ENCODE peak calls at places on chromosomes 4 and X, in four cellular contexts. One of them, this sample, is unnamed. For H3K4me1 and H3K79me2, the result is how much of the 10 kb centered on the place peaks cover.

GRCh38 chr4:10611673-10612072 is 72.9 kb downstream of the CLNK start:
- DNase-seq in H9: no peak
- DNase-seq in mesendoderm: peak
- DNase-seq in H1: no peak
- DNase-seq in this sample: peak

GRCh38 chr4:149836546-149836945 is 20.9 kb upstream of the IQCM start:
- DNase-seq in H9: no peak
- DNase-seq in mesendoderm: no peak
- DNase-seq in H1: no peak
- DNase-seq in this sample: peak

GRCh38 chr4:41257257-41257900 is 651 bp downstream of the UCHL1 start:
- DNase-seq in H9: peak
- DNase-seq in mesendoderm: peak
- DNase-seq in H1: peak
- DNase-seq in this sample: no peak

GRCh38 chr4:34814266-34814665 is 1430.0 kb downstream of the ARAP2 start:
- DNase-seq in H9: no peak
- DNase-seq in mesendoderm: no peak
- DNase-seq in H1: no peak
- DNase-seq in this sample: peak

GRCh38 chrX:108199691-108200090 is 108.1 kb downstream of the ATG4A start:
- DNase-seq in H9: no peak
- DNase-seq in mesendoderm: peak
- DNase-seq in H1: peak
- DNase-seq in this sample: no peak

GRCh38 chrX:69138512-69138911 is 26.7 kb downstream of the PJA1 start:
- DNase-seq in H9: no peak
- DNase-seq in mesendoderm: no peak
- DNase-seq in H1: no peak
- DNase-seq in this sample: no peak

GRCh38 chr4:1447676-1448588 is 41.7 kb upstream of the NKX1-1 start:
- DNase-seq in H9: no peak
- DNase-seq in mesendoderm: no peak
- DNase-seq in H1: no peak
- DNase-seq in this sample: no peak

GRCh38 chrX:349196-349595 is 30.6 kb upstream of the GTPBP6 start:
- DNase-seq in H9: no peak
- DNase-seq in mesendoderm: no peak
- DNase-seq in H1: no peak
- DNase-seq in this sample: no peak

GRCh38 chrX:126552313-126553022 is at the start of gene DCAF12L1:
- DNase-seq in H9: peak
- DNase-seq in mesendoderm: peak
- DNase-seq in H1: peak
- DNase-seq in this sample: no peak

GRCh38 chr4:48970471-48970921 is 15.6 kb upstream of the CWH43 start:
- DNase-seq in H9: no peak
- DNase-seq in mesendoderm: no peak
- DNase-seq in H1: no peak
- DNase-seq in this sample: peak

GRCh38 chrX:72381439-72382198 is 75.9 kb upstream of the CITED1 start:
- DNase-seq in H9: no peak
- DNase-seq in mesendoderm: no peak
- DNase-seq in H1: no peak
- DNase-seq in this sample: no peak

GRCh38 chr4:38313999-38314561 is 349.9 kb upstream of the KLF3 start:
- DNase-seq in H9: no peak
- DNase-seq in mesendoderm: no peak
- DNase-seq in H1: no peak
- DNase-seq in this sample: no peak

GRCh38 chrX:119826399-119826959 is 26.3 kb downstream of the UPF3B start:
- DNase-seq in H9: no peak
- DNase-seq in mesendoderm: peak
- DNase-seq in H1: no peak
- DNase-seq in this sample: no peak

GRCh38 chrX:49695276-49696180 is at the start of gene PAGE1:
- DNase-seq in H9: no peak
- DNase-seq in mesendoderm: no peak
- DNase-seq in H1: no peak
- DNase-seq in this sample: no peak

GRCh38 chr4:134567461-134567860 is 365.9 kb upstream of the PABPC4L start:
- DNase-seq in H9: no peak
- DNase-seq in mesendoderm: peak
- DNase-seq in H1: no peak
- DNase-seq in this sample: peak

GRCh38 chr4:59855630-59856352 is 1344.3 kb upstream of the ADGRL3 start:
- DNase-seq in H9: peak
- DNase-seq in mesendoderm: no peak
- DNase-seq in H1: peak
- DNase-seq in this sample: no peak

GRCh38 chr4:47490550-47490949 is 5.5 kb downstream of the ATP10D start:
- DNase-seq in H9: peak
- DNase-seq in mesendoderm: peak
- DNase-seq in H1: no peak
- DNase-seq in this sample: no peak

GRCh38 chrX:51876441-51876840 is 17.0 kb upstream of the MAGED1 start:
- DNase-seq in H9: no peak
- DNase-seq in mesendoderm: no peak
- DNase-seq in H1: no peak
- DNase-seq in this sample: peak

GRCh38 chrX:45771560-45772340 is 571.1 kb upstream of the DIPK2B start:
- DNase-seq in H9: no peak
- DNase-seq in mesendoderm: no peak
- DNase-seq in H1: no peak
- DNase-seq in this sample: peak
- H3K4me1 ChIP-seq in H9: under half
- H3K4me1 ChIP-seq in mesendoderm: under half
- H3K4me1 ChIP-seq in H1: under half
- H3K4me1 ChIP-seq in this sample: under half

DNA sequence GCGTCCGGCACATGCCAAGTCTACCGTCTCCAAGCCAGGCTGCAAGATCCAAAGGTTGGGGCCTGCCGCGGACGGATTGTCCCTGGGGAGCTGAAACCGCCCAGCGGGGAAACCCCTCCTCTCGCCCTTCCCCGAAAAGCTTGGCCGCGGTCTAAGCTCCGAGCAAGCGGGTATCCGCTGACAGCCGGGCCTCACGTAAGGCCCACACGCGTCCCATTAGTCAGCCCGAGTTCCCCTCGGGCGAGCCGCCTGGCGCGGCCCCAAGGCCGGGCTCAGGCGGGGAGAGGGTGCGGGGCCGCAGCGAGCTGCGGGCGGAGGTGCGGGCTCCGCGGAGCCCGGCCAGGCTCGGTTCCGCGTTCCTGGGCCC is 6.9 kb upstream of the BCOR start:
- DNase-seq in H9: no peak
- DNase-seq in mesendoderm: peak
- DNase-seq in H1: no peak
- DNase-seq in this sample: peak
- H3K79me2 ChIP-seq in H9: under half
- H3K79me2 ChIP-seq in mesendoderm: under half
- H3K79me2 ChIP-seq in H1: under half
- H3K79me2 ChIP-seq in this sample: under half

DNA sequence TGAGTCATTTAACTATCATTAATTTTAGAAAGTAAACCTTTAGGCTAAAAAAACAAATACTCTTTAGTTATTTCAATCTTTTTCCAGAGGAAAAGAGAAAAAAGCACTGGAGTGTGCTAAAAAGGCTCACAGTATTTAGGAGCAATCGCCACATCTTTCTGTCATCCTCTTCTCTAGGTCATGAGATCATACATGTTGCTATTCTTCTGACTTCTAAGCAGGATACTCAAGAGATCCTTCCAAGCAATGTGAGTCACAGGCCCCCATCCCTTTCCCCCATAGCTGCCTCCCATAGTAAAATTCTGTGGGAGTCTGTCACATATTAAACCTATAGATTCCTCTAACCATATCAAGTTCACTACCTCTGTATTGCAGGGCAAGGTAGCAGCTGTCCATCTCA is 7.7 kb downstream of the EDNRA start:
- DNase-seq in H9: no peak
- DNase-seq in mesendoderm: no peak
- DNase-seq in H1: no peak
- DNase-seq in this sample: no peak
- H2BK5ac ChIP-seq in H9: no peak
- H2BK5ac ChIP-seq in mesendoderm: no peak
- H2BK5ac ChIP-seq in H1: no peak
- H2BK5ac ChIP-seq in this sample: no peak

GRCh38 chr4:39631700-39632079 is 7.0 kb downstream of the SMIM14 start:
- DNase-seq in H9: no peak
- DNase-seq in mesendoderm: no peak
- DNase-seq in H1: no peak
- DNase-seq in this sample: no peak

GRCh38 chr4:39626913-39627312 is 11.8 kb downstream of the SMIM14 start:
- DNase-seq in H9: no peak
- DNase-seq in mesendoderm: no peak
- DNase-seq in H1: no peak
- DNase-seq in this sample: no peak

GRCh38 chr4:39621582-39621981 is 17.1 kb downstream of the SMIM14 start:
- DNase-seq in H9: peak
- DNase-seq in mesendoderm: peak
- DNase-seq in H1: no peak
- DNase-seq in this sample: peak

GRCh38 chr4:39627413-39627812 is 11.3 kb downstream of the SMIM14 start:
- DNase-seq in H9: no peak
- DNase-seq in mesendoderm: no peak
- DNase-seq in H1: no peak
- DNase-seq in this sample: no peak

DNA sequence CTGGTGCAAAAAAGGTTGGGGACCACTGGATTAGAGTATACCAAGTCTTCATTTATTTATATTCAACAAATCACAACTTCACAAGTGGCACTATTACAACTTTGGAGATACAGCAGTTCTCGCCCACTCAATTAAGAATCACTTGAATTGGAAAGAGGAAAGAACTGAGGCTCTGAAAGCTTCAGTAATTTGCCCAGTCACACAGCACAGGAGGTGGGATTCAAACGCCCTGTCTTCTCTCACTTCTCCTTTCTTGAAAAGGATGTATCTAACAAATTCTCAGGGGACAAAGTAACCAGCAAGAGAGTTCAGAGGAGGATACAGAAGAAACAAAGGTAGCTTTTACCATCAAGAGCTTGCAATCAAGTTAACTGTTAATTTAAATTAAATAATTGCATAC is 12.4 kb downstream of the SMIM14 start:
- DNase-seq in H9: no peak
- DNase-seq in mesendoderm: no peak
- DNase-seq in H1: no peak
- DNase-seq in this sample: no peak
- H3K4me1 ChIP-seq in H9: under half
- H3K4me1 ChIP-seq in mesendoderm: under half
- H3K4me1 ChIP-seq in H1: under half
- H3K4me1 ChIP-seq in this sample: under half

DNA sequence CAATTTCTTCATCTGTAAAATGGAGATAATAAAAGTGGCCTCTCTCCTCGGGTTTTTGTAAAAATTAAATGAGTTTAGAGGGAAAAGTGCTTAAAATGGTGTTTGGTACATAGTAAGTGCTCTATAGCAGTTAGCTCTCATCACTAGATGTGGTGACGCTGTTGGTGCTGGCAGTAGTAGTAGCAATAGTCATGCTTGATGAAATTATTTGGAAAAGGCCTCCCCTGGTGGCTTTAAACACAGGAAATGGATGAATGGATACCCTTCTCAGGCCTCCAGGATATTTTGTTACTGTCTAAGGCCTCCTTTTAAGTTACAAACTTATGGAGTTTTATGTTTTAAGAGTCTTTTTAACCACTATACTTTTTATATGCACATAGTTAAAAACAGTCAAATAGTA is 142.9 kb downstream of the CBR4 start:
- DNase-seq in H9: no peak
- DNase-seq in mesendoderm: no peak
- DNase-seq in H1: no peak
- DNase-seq in this sample: no peak
- H3K79me2 ChIP-seq in H9: under half
- H3K79me2 ChIP-seq in mesendoderm: under half
- H3K79me2 ChIP-seq in H1: under half
- H3K79me2 ChIP-seq in this sample: under half